ENCODE peak calls at places on chromosomes 12 and 14, in eight cellular contexts. F is fibroblast of lung, Y is esophagus muscularis mucosa, S is cardiac fibroblast, R is astrocyte of the spinal cord, G is HTR-8/SVneo, L is epithelial cell of esophagus, O is uterus. I is an unnamed sample.

GRCh38 chr12:127770123-127770522 is 496.8 kb upstream of the TMEM132C start:
- DNase-seq in F (no peak), Y (no peak), S (no peak), R (no peak), G (no peak), L (no peak), O (no peak), I (no peak)

GRCh38 chr12:32595251-32595650 is 83.8 kb upstream of the DNM1L start:
- DNase-seq in F (peak; percentile 75), Y (no peak), S (peak; percentile 11), R (peak; percentile 77), G (no peak), L (no peak), O (no peak), I (no peak)

GRCh38 chr14:94462219-94462551 is 9.6 kb upstream of the SERPINA11 start:
- DNase-seq in F (peak; percentile 19), Y (no peak), S (no peak), R (no peak), G (no peak), L (no peak), O (no peak), I (no peak)

GRCh38 chr14:92646952-92647461 is 101.4 kb downstream of the LGMN start:
- DNase-seq in F (peak; percentile 92), Y (no peak), S (peak; percentile 97), R (peak; percentile 75), G (peak; percentile 47), L (no peak), O (peak; percentile 89), I (peak; percentile 31)

GRCh38 chr14:89621009-89621421 is 204.0 kb upstream of the FOXN3 start:
- DNase-seq in F (no peak), Y (no peak), S (no peak), R (no peak), G (no peak), L (no peak), O (no peak), I (no peak)

GRCh38 chr14:52769889-52770288 is 21.5 kb downstream of the GNPNAT1 start:
- DNase-seq in F (no peak), Y (no peak), S (no peak), R (no peak), G (no peak), L (peak; percentile 19), O (no peak), I (peak; percentile 47)

GRCh38 chr12:25054783-25055144 is 105.9 kb upstream of the BCAT1 start:
- DNase-seq in F (peak; percentile 33), Y (no peak), S (no peak), R (peak; percentile 58), G (no peak), L (peak; percentile 91), O (no peak), I (no peak)

GRCh38 chr14:83384253-83384652 is 1850.6 kb upstream of the SEL1L start:
- DNase-seq in F (no peak), Y (no peak), S (no peak), R (no peak), G (no peak), L (no peak), O (no peak), I (peak; percentile 3)

GRCh38 chr14:74302160-74302628 is 540 bp downstream of the ABCD4 start:
- DNase-seq in F (peak; percentile 58), Y (no peak), S (peak; percentile 68), R (peak; percentile 55), G (peak; percentile 87), L (peak; percentile 55), O (no peak), I (peak; percentile 72)

GRCh38 chr14:63677891-63678379 is 36.3 kb upstream of the WDR89 start:
- DNase-seq in F (peak; percentile 74), Y (no peak), S (peak; percentile 41), R (peak; percentile 35), G (peak; percentile 98), L (peak; percentile 14), O (no peak), I (peak; percentile 94)

GRCh38 chr14:22427771-22428228 is 161.2 kb downstream of the DAD1 start:
- DNase-seq in F (peak; percentile 68), Y (no peak), S (peak; percentile 88), R (peak; percentile 40), G (peak; percentile 12), L (peak; percentile 69), O (peak; percentile 66), I (no peak)

GRCh38 chr12:104903648-104904423 is 54.3 kb downstream of the SLC41A2 start:
- DNase-seq in F (peak; percentile 82), Y (no peak), S (peak; percentile 81), R (peak; percentile 45), G (no peak), L (no peak), O (no peak), I (peak; percentile 59)

GRCh38 chr12:101490286-101490920 is 15.3 kb downstream of the SPIC start:
- DNase-seq in F (no peak), Y (no peak), S (no peak), R (no peak), G (peak; percentile 12), L (peak; percentile 46), O (no peak), I (no peak)

GRCh38 chr12:55715833-55716581 is at the start of gene BLOC1S1:
- DNase-seq in F (peak; percentile 90), Y (peak; percentile 98), S (peak; percentile 95), R (peak; percentile 96), G (peak; percentile 94), L (peak; percentile 90), O (peak; percentile 93), I (peak; percentile 84)

GRCh38 chr12:94074970-94075695 is 73.2 kb upstream of the PLXNC1 start:
- DNase-seq in F (peak; percentile 89), Y (no peak), S (peak; percentile 96), R (peak; percentile 81), G (peak; percentile 64), L (peak; percentile 88), O (peak; percentile 79), I (peak; percentile 28)

GRCh38 chr14:85762523-85762922 is 232.6 kb downstream of the FLRT2 start:
- DNase-seq in F (no peak), Y (no peak), S (no peak), R (no peak), G (no peak), L (no peak), O (no peak), I (no peak)

GRCh38 chr14:69991422-69991821 is 112.2 kb downstream of the SMOC1 start:
- DNase-seq in F (no peak), Y (no peak), S (no peak), R (no peak), G (no peak), L (no peak), O (no peak), I (no peak)

GRCh38 chr12:32159925-32160324 is 53.3 kb downstream of the BICD1 start:
- DNase-seq in F (peak; percentile 80), Y (no peak), S (peak; percentile 35), R (peak; percentile 34), G (no peak), L (no peak), O (no peak), I (no peak)

GRCh38 chr12:69386921-69387320 is 27.4 kb downstream of the YEATS4 start:
- DNase-seq in F (no peak), Y (no peak), S (no peak), R (no peak), G (no peak), L (no peak), O (no peak), I (no peak)

GRCh38 chr14:25090716-25091454 is 40.9 kb upstream of the STXBP6 start:
- DNase-seq in F (peak; percentile 86), Y (no peak), S (peak; percentile 57), R (peak; percentile 41), G (peak; percentile 66), L (peak; percentile 69), O (no peak), I (no peak)

GRCh38 chr12:43312991-43313505 is 239.0 kb downstream of the ADAMTS20 start:
- DNase-seq in F (peak; percentile 66), Y (no peak), S (no peak), R (no peak), G (no peak), L (no peak), O (no peak), I (no peak)

GRCh38 chr12:47378222-47378582 is 298.4 kb upstream of the AMIGO2 start:
- DNase-seq in F (no peak), Y (no peak), S (peak; percentile 67), R (no peak), G (no peak), L (no peak), O (no peak), I (peak; percentile 20)

GRCh38 chr14:37480446-37481290 is 114.4 kb downstream of the FOXA1 start:
- DNase-seq in F (no peak), Y (no peak), S (no peak), R (no peak), G (no peak), L (peak; percentile 16), O (no peak), I (no peak)

GRCh38 chr12:49346659-49347306 is at the start of gene DNAJC22:
- DNase-seq in F (peak; percentile 27), Y (no peak), S (no peak), R (no peak), G (no peak), L (no peak), O (no peak), I (no peak)

GRCh38 chr14:65926935-65927700 is 514.6 kb downstream of the FUT8 start:
- DNase-seq in F (no peak), Y (no peak), S (no peak), R (no peak), G (no peak), L (no peak), O (no peak), I (no peak)

GRCh38 chr14:88380405-88380804 is 5.1 kb upstream of the SPATA7 start:
- DNase-seq in F (peak; percentile 7), Y (no peak), S (peak; percentile 40), R (peak; percentile 15), G (peak; percentile 11), L (peak; percentile 17), O (no peak), I (no peak)

GRCh38 chr14:68941820-68942219 is 37.3 kb downstream of the ACTN1 start:
- DNase-seq in F (peak; percentile 97), Y (no peak), S (peak; percentile 91), R (peak; percentile 93), G (peak; percentile 100), L (peak; percentile 98), O (peak; percentile 55), I (peak; percentile 50)

GRCh38 chr12:104816845-104817503 is 141.1 kb downstream of the SLC41A2 start:
- DNase-seq in F (no peak), Y (no peak), S (no peak), R (no peak), G (no peak), L (peak; percentile 48), O (no peak), I (no peak)